ENCODE peak calls at places on chromosomes 11 and 22, in six cellular contexts. One of them, this sample, is unnamed.

GRCh38 chr11:95925011-95925410 is 1.1 kb upstream of the MTMR2 start:
- DNase-seq in neural crest cell: no peak
- DNase-seq in IMR-90: peak; percentile 34
- DNase-seq in right atrium auricular region: no peak
- DNase-seq in bronchial epithelial cell: peak; percentile 89
- DNase-seq in psoas muscle: no peak
- DNase-seq in this sample: peak; percentile 78

GRCh38 chr11:76161261-76161961 is 44.9 kb downstream of the WNT11 start:
- DNase-seq in bronchial epithelial cell: no peak
- DNase-seq in right atrium auricular region: no peak
- DNase-seq in psoas muscle: no peak
- DNase-seq in IMR-90: no peak
- DNase-seq in neural crest cell: no peak
- DNase-seq in this sample: no peak

GRCh38 chr22:22981670-22982571 is 88.4 kb upstream of the GNAZ start:
- DNase-seq in IMR-90: no peak
- DNase-seq in psoas muscle: no peak
- DNase-seq in right atrium auricular region: no peak
- DNase-seq in neural crest cell: no peak
- DNase-seq in bronchial epithelial cell: no peak
- DNase-seq in this sample: no peak

GRCh38 chr11:28269621-28270020 is 161.4 kb downstream of the METTL15 start:
- DNase-seq in right atrium auricular region: no peak
- DNase-seq in neural crest cell: no peak
- DNase-seq in bronchial epithelial cell: no peak
- DNase-seq in psoas muscle: no peak
- DNase-seq in IMR-90: no peak
- DNase-seq in this sample: no peak

GRCh38 chr11:43486141-43486540 is 127.4 kb downstream of the TTC17 start:
- DNase-seq in neural crest cell: no peak
- DNase-seq in IMR-90: peak; percentile 43
- DNase-seq in bronchial epithelial cell: no peak
- DNase-seq in psoas muscle: no peak
- DNase-seq in right atrium auricular region: no peak
- DNase-seq in this sample: peak; percentile 37

GRCh38 chr11:31986201-31986889 is 104.5 kb upstream of the RCN1 start:
- DNase-seq in neural crest cell: no peak
- DNase-seq in right atrium auricular region: no peak
- DNase-seq in psoas muscle: no peak
- DNase-seq in bronchial epithelial cell: no peak
- DNase-seq in IMR-90: no peak
- DNase-seq in this sample: no peak

GRCh38 chr11:15843309-15843857 is 513.0 kb downstream of the SOX6 start:
- DNase-seq in IMR-90: peak; percentile 11
- DNase-seq in right atrium auricular region: no peak
- DNase-seq in neural crest cell: peak; percentile 28
- DNase-seq in bronchial epithelial cell: no peak
- DNase-seq in psoas muscle: no peak
- DNase-seq in this sample: no peak

GRCh38 chr11:71947498-71947897 is 18.7 kb downstream of the RNF121 start:
- DNase-seq in psoas muscle: no peak
- DNase-seq in bronchial epithelial cell: peak; percentile 56
- DNase-seq in neural crest cell: no peak
- DNase-seq in IMR-90: no peak
- DNase-seq in right atrium auricular region: no peak
- DNase-seq in this sample: peak; percentile 25

GRCh38 chr11:11533057-11533456 is 88.7 kb downstream of the GALNT18 start:
- DNase-seq in psoas muscle: no peak
- DNase-seq in neural crest cell: no peak
- DNase-seq in bronchial epithelial cell: no peak
- DNase-seq in IMR-90: no peak
- DNase-seq in right atrium auricular region: no peak
- DNase-seq in this sample: no peak

GRCh38 chr11:122248130-122248529 is 132.1 kb upstream of the BLID start:
- DNase-seq in right atrium auricular region: no peak
- DNase-seq in bronchial epithelial cell: no peak
- DNase-seq in psoas muscle: peak; percentile 78
- DNase-seq in neural crest cell: no peak
- DNase-seq in IMR-90: no peak
- DNase-seq in this sample: no peak

GRCh38 chr22:21652547-21653545 is 10.7 kb downstream of the SDF2L1 start:
- DNase-seq in right atrium auricular region: no peak
- DNase-seq in bronchial epithelial cell: no peak
- DNase-seq in neural crest cell: peak; percentile 71
- DNase-seq in psoas muscle: no peak
- DNase-seq in IMR-90: no peak
- DNase-seq in this sample: no peak

GRCh38 chr11:83768476-83768875 is 482.3 kb upstream of the CCDC90B start:
- DNase-seq in neural crest cell: no peak
- DNase-seq in psoas muscle: no peak
- DNase-seq in right atrium auricular region: no peak
- DNase-seq in IMR-90: no peak
- DNase-seq in bronchial epithelial cell: no peak
- DNase-seq in this sample: no peak

GRCh38 chr22:19876314-19876940 is 21.8 kb upstream of the GNB1L start:
- DNase-seq in bronchial epithelial cell: no peak
- DNase-seq in right atrium auricular region: no peak
- DNase-seq in IMR-90: no peak
- DNase-seq in neural crest cell: no peak
- DNase-seq in psoas muscle: peak; percentile 49
- DNase-seq in this sample: peak; percentile 35

GRCh38 chr11:109583996-109584395 is 162.0 kb downstream of the C11orf87 start:
- DNase-seq in IMR-90: no peak
- DNase-seq in bronchial epithelial cell: no peak
- DNase-seq in right atrium auricular region: no peak
- DNase-seq in neural crest cell: no peak
- DNase-seq in psoas muscle: no peak
- DNase-seq in this sample: no peak

GRCh38 chr22:47187558-47187957 is 425.1 kb downstream of the TBC1D22A start:
- DNase-seq in bronchial epithelial cell: no peak
- DNase-seq in neural crest cell: no peak
- DNase-seq in IMR-90: no peak
- DNase-seq in right atrium auricular region: no peak
- DNase-seq in psoas muscle: peak; percentile 14
- DNase-seq in this sample: no peak

GRCh38 chr22:47017245-47017644 is 254.8 kb downstream of the TBC1D22A start:
- DNase-seq in neural crest cell: no peak
- DNase-seq in bronchial epithelial cell: no peak
- DNase-seq in psoas muscle: no peak
- DNase-seq in IMR-90: no peak
- DNase-seq in right atrium auricular region: no peak
- DNase-seq in this sample: no peak

GRCh38 chr22:19621372-19622060 is 92.8 kb upstream of the SEPTIN5 start:
- DNase-seq in bronchial epithelial cell: no peak
- DNase-seq in right atrium auricular region: no peak
- DNase-seq in IMR-90: no peak
- DNase-seq in neural crest cell: no peak
- DNase-seq in psoas muscle: no peak
- DNase-seq in this sample: no peak

GRCh38 chr11:100869328-100869727 is 182.2 kb downstream of the ARHGAP42 start:
- DNase-seq in bronchial epithelial cell: no peak
- DNase-seq in IMR-90: no peak
- DNase-seq in psoas muscle: no peak
- DNase-seq in right atrium auricular region: no peak
- DNase-seq in neural crest cell: no peak
- DNase-seq in this sample: no peak

GRCh38 chr22:39205344-39206021 is 39.3 kb downstream of the PDGFB start:
- DNase-seq in neural crest cell: no peak
- DNase-seq in psoas muscle: no peak
- DNase-seq in IMR-90: peak; percentile 78
- DNase-seq in bronchial epithelial cell: peak; percentile 57
- DNase-seq in right atrium auricular region: no peak
- DNase-seq in this sample: peak; percentile 86

GRCh38 chr11:8247312-8247711 is 16.4 kb downstream of the LMO1 start:
- DNase-seq in bronchial epithelial cell: peak; percentile 17
- DNase-seq in IMR-90: no peak
- DNase-seq in psoas muscle: peak; percentile 77
- DNase-seq in right atrium auricular region: no peak
- DNase-seq in neural crest cell: no peak
- DNase-seq in this sample: peak; percentile 41

GRCh38 chr11:100550910-100551309 is 136.2 kb upstream of the ARHGAP42 start:
- DNase-seq in neural crest cell: no peak
- DNase-seq in right atrium auricular region: no peak
- DNase-seq in psoas muscle: no peak
- DNase-seq in IMR-90: no peak
- DNase-seq in bronchial epithelial cell: no peak
- DNase-seq in this sample: no peak

GRCh38 chr11:134882141-134882540 is 470.1 kb upstream of the B3GAT1 start:
- DNase-seq in bronchial epithelial cell: no peak
- DNase-seq in IMR-90: no peak
- DNase-seq in psoas muscle: no peak
- DNase-seq in right atrium auricular region: no peak
- DNase-seq in neural crest cell: no peak
- DNase-seq in this sample: no peak

GRCh38 chr22:29799217-29799680 is 32.1 kb downstream of the UQCR10 start:
- DNase-seq in right atrium auricular region: peak; percentile 96
- DNase-seq in bronchial epithelial cell: peak; percentile 91
- DNase-seq in IMR-90: peak; percentile 94
- DNase-seq in neural crest cell: no peak
- DNase-seq in psoas muscle: peak; percentile 97
- DNase-seq in this sample: peak; percentile 95

GRCh38 chr11:65598258-65598699 is 2.7 kb upstream of the KCNK7 start:
- DNase-seq in neural crest cell: no peak
- DNase-seq in psoas muscle: no peak
- DNase-seq in bronchial epithelial cell: no peak
- DNase-seq in right atrium auricular region: no peak
- DNase-seq in IMR-90: no peak
- DNase-seq in this sample: no peak

GRCh38 chr11:65596520-65596919 is 920 bp upstream of the KCNK7 start:
- DNase-seq in psoas muscle: no peak
- DNase-seq in IMR-90: no peak
- DNase-seq in bronchial epithelial cell: no peak
- DNase-seq in right atrium auricular region: no peak
- DNase-seq in neural crest cell: no peak
- DNase-seq in this sample: no peak

GRCh38 chr11:65599955-65600246 is 4.3 kb upstream of the KCNK7 start:
- DNase-seq in right atrium auricular region: no peak
- DNase-seq in psoas muscle: no peak
- DNase-seq in neural crest cell: no peak
- DNase-seq in IMR-90: no peak
- DNase-seq in bronchial epithelial cell: no peak
- DNase-seq in this sample: no peak

GRCh38 chr11:65595921-65596281 is 301 bp upstream of the KCNK7 start:
- DNase-seq in psoas muscle: no peak
- DNase-seq in right atrium auricular region: no peak
- DNase-seq in bronchial epithelial cell: no peak
- DNase-seq in neural crest cell: no peak
- DNase-seq in IMR-90: no peak
- DNase-seq in this sample: no peak

DNA sequence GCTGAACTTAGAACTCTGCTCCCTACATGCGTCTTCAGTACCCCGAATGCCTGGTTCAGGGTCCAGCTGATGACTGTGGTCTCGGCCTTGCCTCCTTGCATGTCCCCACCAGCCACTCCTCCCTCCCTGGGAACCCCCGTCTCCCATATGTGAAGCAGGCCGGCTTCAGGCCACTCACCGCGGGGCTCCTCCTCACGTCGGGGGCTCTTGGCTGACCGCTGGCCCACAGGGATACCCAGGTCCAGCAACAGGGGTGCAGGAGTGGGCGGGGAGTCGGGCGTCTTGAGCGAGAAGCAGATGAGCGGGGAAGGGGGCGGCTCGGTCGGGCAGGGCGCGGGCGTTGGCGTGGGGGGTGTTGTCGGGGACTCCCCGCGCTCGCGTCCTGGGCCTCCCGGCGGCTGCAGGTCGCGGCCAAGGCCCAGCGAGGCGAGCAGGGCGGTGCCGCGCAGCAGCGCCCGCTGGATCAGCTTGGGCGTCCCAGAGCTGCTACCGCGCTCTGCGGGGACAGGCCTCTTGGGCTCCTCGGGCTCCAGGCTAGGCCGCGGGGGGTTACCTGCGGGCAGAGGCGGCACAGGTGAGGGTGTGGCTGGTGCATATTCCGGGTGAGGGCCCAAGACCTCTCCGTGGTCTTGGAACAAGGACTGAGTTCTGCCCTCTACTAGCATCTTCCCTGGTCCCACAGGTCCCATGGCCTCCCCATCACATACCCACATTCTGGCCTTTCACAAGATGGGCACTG is 3.8 kb upstream of the KCNK7 start:
- DNase-seq in bronchial epithelial cell: no peak
- DNase-seq in right atrium auricular region: no peak
- DNase-seq in neural crest cell: no peak
- DNase-seq in psoas muscle: no peak
- DNase-seq in IMR-90: no peak
- DNase-seq in this sample: no peak
- TF ChIP-seq CTCF in bronchial epithelial cell: no peak
- TF ChIP-seq CTCF in right atrium auricular region: no peak
- TF ChIP-seq CTCF in neural crest cell: no peak
- TF ChIP-seq CTCF in psoas muscle: no peak
- TF ChIP-seq CTCF in IMR-90: no peak
- TF ChIP-seq CTCF in this sample: no peak

GRCh38 chr11:79441159-79441875 is 487 bp upstream of the TENM4 start:
- DNase-seq in neural crest cell: no peak
- DNase-seq in psoas muscle: no peak
- DNase-seq in right atrium auricular region: no peak
- DNase-seq in IMR-90: peak; percentile 58
- DNase-seq in bronchial epithelial cell: no peak
- DNase-seq in this sample: no peak
- TF ChIP-seq CTCF in neural crest cell: peak; percentile 6
- TF ChIP-seq CTCF in psoas muscle: no peak
- TF ChIP-seq CTCF in right atrium auricular region: no peak
- TF ChIP-seq CTCF in IMR-90: no peak
- TF ChIP-seq CTCF in bronchial epithelial cell: no peak
- TF ChIP-seq CTCF in this sample: peak; percentile 15

GRCh38 chr11:30317030-30317429 is 5.9 kb upstream of the ARL14EP start:
- DNase-seq in psoas muscle: no peak
- DNase-seq in neural crest cell: no peak
- DNase-seq in IMR-90: no peak
- DNase-seq in bronchial epithelial cell: no peak
- DNase-seq in right atrium auricular region: no peak
- DNase-seq in this sample: no peak

GRCh38 chr11:30312243-30312642 is 10.7 kb upstream of the ARL14EP start:
- DNase-seq in IMR-90: no peak
- DNase-seq in bronchial epithelial cell: peak; percentile 22
- DNase-seq in neural crest cell: no peak
- DNase-seq in psoas muscle: no peak
- DNase-seq in right atrium auricular region: no peak
- DNase-seq in this sample: no peak

GRCh38 chr11:30316237-30316636 is 6.7 kb upstream of the ARL14EP start:
- DNase-seq in bronchial epithelial cell: no peak
- DNase-seq in right atrium auricular region: no peak
- DNase-seq in IMR-90: no peak
- DNase-seq in psoas muscle: no peak
- DNase-seq in neural crest cell: no peak
- DNase-seq in this sample: no peak

GRCh38 chr11:30313580-30313979 is 9.3 kb upstream of the ARL14EP start:
- DNase-seq in neural crest cell: no peak
- DNase-seq in psoas muscle: no peak
- DNase-seq in bronchial epithelial cell: peak; percentile 36
- DNase-seq in right atrium auricular region: no peak
- DNase-seq in IMR-90: no peak
- DNase-seq in this sample: no peak

GRCh38 chr11:30314625-30315024 is 8.3 kb upstream of the ARL14EP start:
- DNase-seq in IMR-90: peak; percentile 34
- DNase-seq in right atrium auricular region: no peak
- DNase-seq in psoas muscle: no peak
- DNase-seq in neural crest cell: no peak
- DNase-seq in bronchial epithelial cell: peak; percentile 21
- DNase-seq in this sample: no peak
- TF ChIP-seq CTCF in IMR-90: peak; percentile 44
- TF ChIP-seq CTCF in right atrium auricular region: peak; percentile 52
- TF ChIP-seq CTCF in psoas muscle: no peak
- TF ChIP-seq CTCF in neural crest cell: peak; percentile 74
- TF ChIP-seq CTCF in bronchial epithelial cell: peak; percentile 41
- TF ChIP-seq CTCF in this sample: peak; percentile 63

GRCh38 chr22:35410663-35411034 is 10.7 kb downstream of the MCM5 start:
- DNase-seq in right atrium auricular region: no peak
- DNase-seq in IMR-90: no peak
- DNase-seq in neural crest cell: no peak
- DNase-seq in psoas muscle: no peak
- DNase-seq in bronchial epithelial cell: no peak
- DNase-seq in this sample: no peak
- TF ChIP-seq CTCF in right atrium auricular region: no peak
- TF ChIP-seq CTCF in IMR-90: no peak
- TF ChIP-seq CTCF in neural crest cell: no peak
- TF ChIP-seq CTCF in psoas muscle: no peak
- TF ChIP-seq CTCF in bronchial epithelial cell: no peak
- TF ChIP-seq CTCF in this sample: no peak

This sample was measured in MCF 10A.